ENCODE peak calls at places on chromosomes 11 and 22, in six cellular contexts. One of them, this sample, is unnamed.

GRCh38 chr11:3074912-3075589 is 17.8 kb upstream of the CARS1 start:
- DNase-seq in iPS DF 6.9: no peak
- DNase-seq in SW480: no peak
- DNase-seq in stomach: no peak
- DNase-seq in HEK293T: no peak
- DNase-seq in cardiac septum: no peak
- DNase-seq in this sample: no peak

GRCh38 chr11:12160680-12161079 is 50.3 kb downstream of the MICAL2 start:
- DNase-seq in iPS DF 6.9: no peak
- DNase-seq in cardiac septum: no peak
- DNase-seq in stomach: no peak
- DNase-seq in SW480: no peak
- DNase-seq in HEK293T: peak
- DNase-seq in this sample: no peak

GRCh38 chr22:36332623-36333331 is 55.0 kb downstream of the MYH9 start:
- DNase-seq in HEK293T: no peak
- DNase-seq in iPS DF 6.9: no peak
- DNase-seq in cardiac septum: no peak
- DNase-seq in stomach: peak
- DNase-seq in SW480: peak
- DNase-seq in this sample: peak

GRCh38 chr11:40306938-40307548 is 1152.4 kb downstream of the LRRC4C start:
- DNase-seq in HEK293T: peak
- DNase-seq in SW480: peak
- DNase-seq in cardiac septum: no peak
- DNase-seq in stomach: no peak
- DNase-seq in iPS DF 6.9: peak
- DNase-seq in this sample: peak

GRCh38 chr22:44086759-44087158 is 62.7 kb downstream of the PARVB start:
- DNase-seq in HEK293T: no peak
- DNase-seq in iPS DF 6.9: no peak
- DNase-seq in SW480: no peak
- DNase-seq in stomach: no peak
- DNase-seq in cardiac septum: no peak
- DNase-seq in this sample: no peak

GRCh38 chr11:72350752-72351151 is 83.6 kb downstream of the CLPB start:
- DNase-seq in iPS DF 6.9: no peak
- DNase-seq in HEK293T: no peak
- DNase-seq in cardiac septum: no peak
- DNase-seq in SW480: no peak
- DNase-seq in stomach: no peak
- DNase-seq in this sample: no peak

GRCh38 chr11:119533931-119534694 is 111.1 kb upstream of the THY1 start:
- DNase-seq in SW480: peak
- DNase-seq in cardiac septum: peak
- DNase-seq in HEK293T: peak
- DNase-seq in stomach: peak
- DNase-seq in iPS DF 6.9: peak
- DNase-seq in this sample: peak

GRCh38 chr11:41522391-41522790 is 62.9 kb upstream of the LRRC4C start:
- DNase-seq in SW480: no peak
- DNase-seq in HEK293T: no peak
- DNase-seq in iPS DF 6.9: no peak
- DNase-seq in stomach: no peak
- DNase-seq in cardiac septum: no peak
- DNase-seq in this sample: no peak

GRCh38 chr11:26620282-26621045 is 48.4 kb upstream of the MUC15 start:
- DNase-seq in HEK293T: no peak
- DNase-seq in SW480: peak
- DNase-seq in stomach: no peak
- DNase-seq in iPS DF 6.9: no peak
- DNase-seq in cardiac septum: no peak
- DNase-seq in this sample: no peak

GRCh38 chr11:3639841-3640240 is 2.0 kb downstream of the ART5 start:
- DNase-seq in cardiac septum: no peak
- DNase-seq in stomach: no peak
- DNase-seq in iPS DF 6.9: no peak
- DNase-seq in SW480: no peak
- DNase-seq in HEK293T: no peak
- DNase-seq in this sample: no peak